ENCODE peak calls at places on chromosomes 11 and 22, in five cellular contexts. One of them, this sample, is unnamed.

GRCh38 chr22:44304354-44304753 is 8.4 kb downstream of the SHISAL1 start:
- DNase-seq in PC-9: no peak
- DNase-seq in astrocyte: peak
- DNase-seq in neural progenitor cell: peak
- DNase-seq in OCI-LY7: no peak
- DNase-seq in this sample: peak

GRCh38 chr11:128859563-128860441 is 7.3 kb downstream of the KCNJ1 start:
- DNase-seq in PC-9: peak
- DNase-seq in neural progenitor cell: peak
- DNase-seq in OCI-LY7: peak
- DNase-seq in astrocyte: peak
- DNase-seq in this sample: peak

GRCh38 chr22:30575011-30575671 is 676 bp upstream of the GAL3ST1 start:
- DNase-seq in neural progenitor cell: peak
- DNase-seq in astrocyte: peak
- DNase-seq in PC-9: no peak
- DNase-seq in OCI-LY7: no peak
- DNase-seq in this sample: peak

GRCh38 chr11:111177037-111177988 is 68.2 kb upstream of the POU2AF2 start:
- DNase-seq in PC-9: no peak
- DNase-seq in astrocyte: no peak
- DNase-seq in neural progenitor cell: no peak
- DNase-seq in OCI-LY7: peak
- DNase-seq in this sample: no peak

GRCh38 chr22:30890689-30891442 is 77.7 kb downstream of the MORC2 start:
- DNase-seq in neural progenitor cell: peak
- DNase-seq in OCI-LY7: peak
- DNase-seq in astrocyte: no peak
- DNase-seq in PC-9: peak
- DNase-seq in this sample: peak

GRCh38 chr11:44327730-44328691 is 18.1 kb upstream of the ALX4 start:
- DNase-seq in PC-9: no peak
- DNase-seq in astrocyte: no peak
- DNase-seq in OCI-LY7: no peak
- DNase-seq in neural progenitor cell: no peak
- DNase-seq in this sample: no peak

GRCh38 chr11:11701070-11701469 is 79.3 kb upstream of the GALNT18 start:
- DNase-seq in PC-9: no peak
- DNase-seq in astrocyte: peak
- DNase-seq in OCI-LY7: no peak
- DNase-seq in neural progenitor cell: no peak
- DNase-seq in this sample: peak

GRCh38 chr11:7671807-7672206 is 1.5 kb downstream of the CYB5R2 start:
- DNase-seq in PC-9: peak
- DNase-seq in astrocyte: no peak
- DNase-seq in neural progenitor cell: no peak
- DNase-seq in OCI-LY7: no peak
- DNase-seq in this sample: no peak

GRCh38 chr11:69804769-69805508 is 14.3 kb downstream of the FGF3 start:
- DNase-seq in neural progenitor cell: no peak
- DNase-seq in astrocyte: no peak
- DNase-seq in PC-9: no peak
- DNase-seq in OCI-LY7: no peak
- DNase-seq in this sample: peak

GRCh38 chr11:9759519-9760179 is 95.8 kb downstream of the SWAP70 start:
- DNase-seq in PC-9: peak
- DNase-seq in astrocyte: peak
- DNase-seq in OCI-LY7: peak
- DNase-seq in neural progenitor cell: no peak
- DNase-seq in this sample: peak

GRCh38 chr11:64996710-64997380 is at the start of gene BATF2:
- DNase-seq in OCI-LY7: peak
- DNase-seq in neural progenitor cell: peak
- DNase-seq in astrocyte: peak
- DNase-seq in PC-9: peak
- DNase-seq in this sample: peak

GRCh38 chr11:125281831-125282595 is 117.5 kb downstream of the PKNOX2 start:
- DNase-seq in OCI-LY7: no peak
- DNase-seq in PC-9: peak
- DNase-seq in astrocyte: no peak
- DNase-seq in neural progenitor cell: no peak
- DNase-seq in this sample: no peak

GRCh38 chr11:68954970-68955958 is 25.5 kb downstream of the MRGPRD start:
- DNase-seq in OCI-LY7: no peak
- DNase-seq in PC-9: no peak
- DNase-seq in neural progenitor cell: no peak
- DNase-seq in astrocyte: peak
- DNase-seq in this sample: peak

GRCh38 chr22:24498826-24499225 is 3.7 kb downstream of the UPB1 start:
- DNase-seq in PC-9: no peak
- DNase-seq in OCI-LY7: no peak
- DNase-seq in neural progenitor cell: no peak
- DNase-seq in astrocyte: no peak
- DNase-seq in this sample: no peak

GRCh38 chr11:35618497-35619029 is 303 bp downstream of the FJX1 start:
- DNase-seq in PC-9: peak
- DNase-seq in neural progenitor cell: peak
- DNase-seq in OCI-LY7: no peak
- DNase-seq in astrocyte: peak
- DNase-seq in this sample: peak

GRCh38 chr11:12091957-12092558 is 18.3 kb upstream of the MICAL2 start:
- DNase-seq in OCI-LY7: no peak
- DNase-seq in astrocyte: no peak
- DNase-seq in neural progenitor cell: peak
- DNase-seq in PC-9: no peak
- DNase-seq in this sample: peak

GRCh38 chr11:112538529-112538928 is 277.9 kb upstream of the PLET1 start:
- DNase-seq in OCI-LY7: no peak
- DNase-seq in neural progenitor cell: no peak
- DNase-seq in astrocyte: no peak
- DNase-seq in PC-9: no peak
- DNase-seq in this sample: no peak

GRCh38 chr11:103035656-103036434 is 56.1 kb downstream of the DCUN1D5 start:
- DNase-seq in astrocyte: peak
- DNase-seq in OCI-LY7: peak
- DNase-seq in neural progenitor cell: peak
- DNase-seq in PC-9: peak
- DNase-seq in this sample: peak

GRCh38 chr22:31081963-31082605 is 966 bp downstream of the SMTN start:
- DNase-seq in OCI-LY7: no peak
- DNase-seq in PC-9: peak
- DNase-seq in neural progenitor cell: no peak
- DNase-seq in astrocyte: no peak
- DNase-seq in this sample: peak

GRCh38 chr11:28243596-28243995 is 135.4 kb downstream of the METTL15 start:
- DNase-seq in OCI-LY7: no peak
- DNase-seq in PC-9: no peak
- DNase-seq in astrocyte: no peak
- DNase-seq in neural progenitor cell: no peak
- DNase-seq in this sample: peak

GRCh38 chr11:67273260-67273990 is 7.2 kb downstream of the GRK2 start:
- DNase-seq in OCI-LY7: peak
- DNase-seq in PC-9: no peak
- DNase-seq in astrocyte: no peak
- DNase-seq in neural progenitor cell: no peak
- DNase-seq in this sample: peak

GRCh38 chr22:29167032-29167911 is 38.4 kb upstream of the EMID1 start:
- DNase-seq in OCI-LY7: peak
- DNase-seq in astrocyte: no peak
- DNase-seq in neural progenitor cell: no peak
- DNase-seq in PC-9: no peak
- DNase-seq in this sample: no peak

GRCh38 chr11:114163830-114164401 is 104.4 kb downstream of the ZBTB16 start:
- DNase-seq in PC-9: no peak
- DNase-seq in astrocyte: no peak
- DNase-seq in neural progenitor cell: no peak
- DNase-seq in OCI-LY7: no peak
- DNase-seq in this sample: no peak

GRCh38 chr22:48678171-48679135 is 1149.2 kb downstream of the BRD1 start:
- DNase-seq in PC-9: no peak
- DNase-seq in neural progenitor cell: no peak
- DNase-seq in astrocyte: no peak
- DNase-seq in OCI-LY7: no peak
- DNase-seq in this sample: no peak

GRCh38 chr11:116215471-116216113 is 557.2 kb downstream of the BUD13 start:
- DNase-seq in OCI-LY7: peak
- DNase-seq in PC-9: no peak
- DNase-seq in neural progenitor cell: peak
- DNase-seq in astrocyte: no peak
- DNase-seq in this sample: no peak

GRCh38 chr11:62905927-62906531 is 15.1 kb downstream of the CHRM1 start:
- DNase-seq in neural progenitor cell: peak
- DNase-seq in OCI-LY7: peak
- DNase-seq in astrocyte: peak
- DNase-seq in PC-9: peak
- DNase-seq in this sample: peak

GRCh38 chr11:62908468-62909072 is 12.6 kb downstream of the CHRM1 start:
- DNase-seq in PC-9: no peak
- DNase-seq in OCI-LY7: no peak
- DNase-seq in neural progenitor cell: no peak
- DNase-seq in astrocyte: no peak
- DNase-seq in this sample: no peak

GRCh38 chr11:62909107-62909894 is 11.9 kb downstream of the CHRM1 start:
- DNase-seq in PC-9: peak
- DNase-seq in neural progenitor cell: peak
- DNase-seq in astrocyte: peak
- DNase-seq in OCI-LY7: peak
- DNase-seq in this sample: peak

GRCh38 chr11:62902932-62903331 is 18.2 kb downstream of the CHRM1 start:
- DNase-seq in PC-9: no peak
- DNase-seq in neural progenitor cell: no peak
- DNase-seq in OCI-LY7: no peak
- DNase-seq in astrocyte: peak
- DNase-seq in this sample: no peak

DNA sequence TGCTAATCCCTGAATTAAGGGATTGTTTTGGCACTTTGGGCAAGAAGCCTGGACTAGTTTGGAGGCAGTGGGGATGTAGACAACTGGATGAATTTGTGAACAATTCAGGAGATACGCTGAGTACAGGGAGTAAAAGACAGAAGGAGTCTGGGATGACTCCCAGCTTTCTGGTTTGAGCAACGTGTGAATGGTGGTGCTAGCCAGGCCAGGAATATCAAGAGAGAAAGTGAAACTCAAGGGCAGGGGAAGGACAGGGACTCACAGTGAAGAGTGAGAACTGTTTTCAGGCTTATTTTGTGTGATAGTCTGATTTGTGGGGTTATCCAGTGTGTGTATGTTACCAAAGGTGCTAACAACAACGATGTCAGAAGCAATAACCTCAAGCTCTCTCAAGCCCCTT is 15.9 kb downstream of the CHRM1 start:
- DNase-seq in OCI-LY7: no peak
- DNase-seq in astrocyte: no peak
- DNase-seq in PC-9: no peak
- DNase-seq in neural progenitor cell: no peak
- DNase-seq in this sample: no peak
- H2AFZ ChIP-seq in OCI-LY7: no peak
- H2AFZ ChIP-seq in astrocyte: no peak
- H2AFZ ChIP-seq in PC-9: no peak
- H2AFZ ChIP-seq in neural progenitor cell: peak
- H2AFZ ChIP-seq in this sample: peak

DNA sequence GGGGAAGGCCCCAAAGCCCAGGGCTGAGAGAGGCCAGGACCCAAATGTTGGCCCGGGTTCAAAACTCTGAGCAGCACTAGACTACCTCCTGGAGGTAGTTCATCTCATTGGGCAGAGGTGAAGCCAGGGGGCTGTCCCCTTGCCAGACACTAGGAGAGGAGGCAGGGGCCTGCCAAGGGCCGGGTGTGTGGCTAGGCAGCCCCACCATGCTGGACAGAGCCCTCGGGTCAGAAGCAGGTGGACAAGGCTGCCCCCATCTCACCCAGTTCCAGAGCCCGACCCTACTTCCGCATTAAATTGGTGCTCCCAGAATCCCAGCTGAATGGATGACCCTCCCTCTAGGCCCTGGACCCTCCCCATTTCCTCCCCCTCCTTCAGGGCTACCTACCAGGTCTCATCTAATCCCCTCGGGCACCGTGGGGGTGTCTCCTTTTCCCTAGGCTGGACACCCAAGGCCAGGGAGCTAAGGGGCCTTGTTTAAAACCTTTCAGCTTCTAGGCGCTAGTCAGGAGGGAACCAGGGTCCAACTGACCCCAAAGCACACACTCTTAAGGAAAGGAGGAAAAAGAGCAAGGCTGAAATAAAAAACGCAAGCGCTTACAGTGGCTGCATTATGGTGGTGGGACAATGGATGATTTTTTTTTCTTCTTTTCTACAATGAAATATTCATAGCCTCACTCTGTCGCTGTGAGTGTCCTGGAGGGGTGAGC is 72.1 kb upstream of the TCF20 start:
- DNase-seq in neural progenitor cell: peak
- DNase-seq in OCI-LY7: no peak
- DNase-seq in PC-9: no peak
- DNase-seq in astrocyte: no peak
- DNase-seq in this sample: no peak
- H3K4me3 ChIP-seq in neural progenitor cell: peak
- H3K4me3 ChIP-seq in OCI-LY7: no peak
- H3K4me3 ChIP-seq in PC-9: peak
- H3K4me3 ChIP-seq in astrocyte: no peak
- H3K4me3 ChIP-seq in this sample: no peak

DNA sequence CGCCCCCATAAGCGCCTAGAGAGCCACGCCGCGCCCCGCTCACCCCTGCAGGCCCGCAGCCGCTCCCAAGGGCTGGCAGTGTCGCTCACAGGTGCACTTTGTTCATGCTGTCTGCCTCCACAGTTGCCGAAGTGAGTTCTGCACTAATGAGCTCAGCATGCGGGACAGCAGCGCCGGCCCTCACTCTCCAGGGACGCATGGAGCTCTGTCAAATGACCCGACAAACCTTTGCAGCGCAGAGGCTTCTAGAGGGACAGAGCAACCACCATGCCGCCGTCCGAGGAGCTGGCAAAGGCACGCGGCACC is 170.7 kb downstream of the OPCML start:
- DNase-seq in neural progenitor cell: no peak
- DNase-seq in astrocyte: no peak
- DNase-seq in OCI-LY7: no peak
- DNase-seq in PC-9: no peak
- DNase-seq in this sample: no peak
- H2AFZ ChIP-seq in neural progenitor cell: no peak
- H2AFZ ChIP-seq in astrocyte: no peak
- H2AFZ ChIP-seq in OCI-LY7: no peak
- H2AFZ ChIP-seq in PC-9: no peak
- H2AFZ ChIP-seq in this sample: no peak

GRCh38 chr11:46362146-46363030 is 15.1 kb downstream of the DGKZ start:
- DNase-seq in neural progenitor cell: no peak
- DNase-seq in PC-9: no peak
- DNase-seq in astrocyte: no peak
- DNase-seq in OCI-LY7: peak
- DNase-seq in this sample: no peak

GRCh38 chr11:46361283-46362145 is 14.3 kb downstream of the DGKZ start:
- DNase-seq in astrocyte: no peak
- DNase-seq in PC-9: no peak
- DNase-seq in neural progenitor cell: no peak
- DNase-seq in OCI-LY7: peak
- DNase-seq in this sample: peak

GRCh38 chr11:46364056-46364455 is 16.8 kb downstream of the DGKZ start:
- DNase-seq in OCI-LY7: no peak
- DNase-seq in astrocyte: no peak
- DNase-seq in PC-9: no peak
- DNase-seq in neural progenitor cell: no peak
- DNase-seq in this sample: no peak

GRCh38 chr11:46363455-46363920 is 16.2 kb downstream of the DGKZ start:
- DNase-seq in OCI-LY7: no peak
- DNase-seq in neural progenitor cell: no peak
- DNase-seq in PC-9: peak
- DNase-seq in astrocyte: peak
- DNase-seq in this sample: peak

GRCh38 chr11:46363031-46363407 is 15.8 kb downstream of the DGKZ start:
- DNase-seq in astrocyte: peak
- DNase-seq in neural progenitor cell: no peak
- DNase-seq in PC-9: peak
- DNase-seq in OCI-LY7: no peak
- DNase-seq in this sample: peak
- H3K4me3 ChIP-seq in astrocyte: no peak
- H3K4me3 ChIP-seq in neural progenitor cell: no peak
- H3K4me3 ChIP-seq in PC-9: peak
- H3K4me3 ChIP-seq in OCI-LY7: peak
- H3K4me3 ChIP-seq in this sample: no peak

This sample was measured in osteoblast.